ENCODE peak calls at places on chromosomes 3 and 15, in seven cellular contexts. T is activated CD8-positive, alpha-beta memory T cell treated with anti-CD3 and anti-CD28 coated beads for 48 hours; B is GM19239; I is stimulated activated CD4-positive, alpha-beta T cell treated with anti-CD3 and anti-CD28 coated beads, Interleukin-12 subunit alpha, Interleukin-12 subunit beta, amount 100 ng/mL, for 48 hours; N is cardiac fibroblast; U is heart left ventricle; Y is dorsolateral prefrontal cortex. M is an unnamed sample.

GRCh38 chr15:28930011-28930410 is 44.2 kb downstream of the APBA2 start:
- DNase-seq in T (no peak), B (no peak), I (no peak), N (no peak), U (no peak), Y (no peak), M (no peak)

GRCh38 chr3:134824676-134825290 is 29.7 kb downstream of the EPHB1 start:
- DNase-seq in T (no peak), B (no peak), I (no peak), N (no peak), U (no peak), Y (no peak), M (no peak)

GRCh38 chr15:41115088-41115651 is 910 bp downstream of the INO80 start:
- DNase-seq in T (no peak), B (no peak), I (no peak), N (peak), U (no peak), Y (no peak), M (no peak)

GRCh38 chr3:125186261-125186770 is 26.2 kb downstream of the SLC12A8 start:
- DNase-seq in T (no peak), B (no peak), I (no peak), N (peak), U (no peak), Y (peak), M (no peak)

GRCh38 chr3:193053031-193053430 is 135.4 kb upstream of the MB21D2 start:
- DNase-seq in T (no peak), B (no peak), I (no peak), N (peak), U (no peak), Y (no peak), M (no peak)

GRCh38 chr3:119376758-119377157 is 82.6 kb downstream of the ARHGAP31 start:
- DNase-seq in T (no peak), B (no peak), I (no peak), N (no peak), U (no peak), Y (no peak), M (no peak)

GRCh38 chr3:13951184-13951583 is 71.3 kb upstream of the WNT7A start:
- DNase-seq in T (no peak), B (no peak), I (no peak), N (no peak), U (no peak), Y (no peak), M (no peak)

GRCh38 chr15:63362196-63362595 is 19.4 kb downstream of the CA12 start:
- DNase-seq in T (no peak), B (no peak), I (no peak), N (peak), U (peak), Y (no peak), M (no peak)

GRCh38 chr3:76724075-76724474 is 315.8 kb upstream of the ROBO2 start:
- DNase-seq in T (no peak), B (no peak), I (no peak), N (no peak), U (no peak), Y (no peak), M (no peak)

GRCh38 chr3:17473761-17474160 is 268.7 kb downstream of the TBC1D5 start:
- DNase-seq in T (no peak), B (no peak), I (no peak), N (peak), U (no peak), Y (no peak), M (no peak)

GRCh38 chr3:44995142-44995770 is 19.2 kb downstream of the EXOSC7 start:
- DNase-seq in T (no peak), B (no peak), I (no peak), N (peak), U (peak), Y (no peak), M (no peak)

GRCh38 chr3:48558446-48559134 is 2.0 kb upstream of the PFKFB4 start:
- DNase-seq in T (no peak), B (no peak), I (no peak), N (no peak), U (peak), Y (no peak), M (no peak)

GRCh38 chr3:182609575-182610156 is 183.6 kb upstream of the ATP11B start:
- DNase-seq in T (no peak), B (no peak), I (no peak), N (no peak), U (no peak), Y (no peak), M (no peak)

GRCh38 chr15:61750271-61751084 is 309.8 kb downstream of the VPS13C start:
- DNase-seq in T (no peak), B (no peak), I (no peak), N (no peak), U (no peak), Y (no peak), M (no peak)

GRCh38 chr3:197749315-197749600 is 425 bp upstream of the FYTTD1 start:
- DNase-seq in T (no peak), B (no peak), I (peak), N (peak), U (peak), Y (peak), M (no peak)

GRCh38 chr15:39474657-39475056 is 106.2 kb upstream of the THBS1 start:
- DNase-seq in T (no peak), B (no peak), I (no peak), N (no peak), U (no peak), Y (no peak), M (no peak)

GRCh38 chr3:27696906-27697305 is 25.2 kb downstream of the EOMES start:
- DNase-seq in T (no peak), B (no peak), I (no peak), N (no peak), U (no peak), Y (no peak), M (no peak)

GRCh38 chr3:171293142-171293782 is 166.9 kb downstream of the TNIK start:
- DNase-seq in T (no peak), B (no peak), I (no peak), N (no peak), U (no peak), Y (no peak), M (no peak)

GRCh38 chr15:66131831-66132230 is 121.7 kb downstream of the MEGF11 start:
- DNase-seq in T (no peak), B (no peak), I (no peak), N (no peak), U (no peak), Y (no peak), M (no peak)

GRCh38 chr3:51385621-51386091 is 565 bp downstream of the MANF start:
- DNase-seq in T (no peak), B (no peak), I (no peak), N (no peak), U (no peak), Y (no peak), M (no peak)

GRCh38 chr3:10983219-10983916 is 9.2 kb upstream of the SLC6A1 start:
- DNase-seq in T (no peak), B (peak), I (no peak), N (peak), U (no peak), Y (no peak), M (no peak)

GRCh38 chr3:36542186-36542585 is 161.9 kb downstream of the STAC start:
- DNase-seq in T (no peak), B (no peak), I (no peak), N (no peak), U (no peak), Y (no peak), M (no peak)

GRCh38 chr3:128282392-128283196 is 129.3 kb downstream of the EEFSEC start:
- DNase-seq in T (no peak), B (no peak), I (no peak), N (peak), U (peak), Y (peak), M (no peak)

GRCh38 chr3:14602006-14602803 is 49.4 kb upstream of the CCDC174 start:
- DNase-seq in T (no peak), B (no peak), I (no peak), N (no peak), U (no peak), Y (no peak), M (no peak)

GRCh38 chr15:67249830-67250229 is 4.6 kb downstream of the AAGAB start:
- DNase-seq in T (no peak), B (no peak), I (no peak), N (no peak), U (no peak), Y (no peak), M (no peak)